ENCODE peak calls at places on chromosomes 4 and X, in six cellular contexts. W is stomach, M is transverse colon, H is HepG2, V is upper lobe of left lung, R is sigmoid colon. O is an unnamed sample.
A peak's percentile ranks its signal among the peaks of the same experiment; 100 is the strongest.

GRCh38 chr4:173910911-173911310 is 372.6 kb downstream of the FBXO8 start:
- DNase-seq in W (no peak), M (no peak), H (no peak), V (peak; percentile 22), R (no peak), O (no peak)

GRCh38 chr4:153573881-153574807 is 108.0 kb downstream of the TMEM131L start:
- DNase-seq in W (peak; percentile 67), M (peak; percentile 69), H (peak; percentile 63), V (peak; percentile 67), R (peak; percentile 84), O (peak; percentile 41)

GRCh38 chr4:55278316-55278715 is 67.7 kb upstream of the SRD5A3 start:
- DNase-seq in W (no peak), M (no peak), H (no peak), V (no peak), R (no peak), O (no peak)

GRCh38 chr4:55592014-55592413 is at the start of gene PDCL2:
- DNase-seq in W (no peak), M (no peak), H (no peak), V (no peak), R (no peak), O (peak; percentile 17)

GRCh38 chrX:1836683-1837082 is 221.8 kb downstream of the ASMT start:
- DNase-seq in W (no peak), M (no peak), H (no peak), V (no peak), R (no peak), O (no peak)

GRCh38 chr4:71550220-71551190 is 211.7 kb downstream of the SLC4A4 start:
- DNase-seq in W (no peak), M (peak; percentile 13), H (no peak), V (peak; percentile 21), R (no peak), O (no peak)

GRCh38 chrX:11351375-11352295 is 58.4 kb downstream of the AMELX start:
- DNase-seq in W (peak; percentile 40), M (peak; percentile 53), H (no peak), V (peak; percentile 23), R (peak; percentile 93), O (peak; percentile 44)

GRCh38 chr4:84503495-84504437 is 4.7 kb upstream of the NKX6-1 start:
- DNase-seq in W (no peak), M (no peak), H (peak; percentile 46), V (no peak), R (no peak), O (no peak)

GRCh38 chr4:159504634-159505033 is 401.8 kb downstream of the RAPGEF2 start:
- DNase-seq in W (no peak), M (no peak), H (no peak), V (peak; percentile 50), R (no peak), O (no peak)

GRCh38 chr4:86264269-86264668 is 95.6 kb downstream of the MAPK10 start:
- DNase-seq in W (no peak), M (no peak), H (no peak), V (no peak), R (no peak), O (no peak)

GRCh38 chrX:13652256-13653021 is 502 bp upstream of the TCEANC start:
- DNase-seq in W (no peak), M (no peak), H (no peak), V (no peak), R (no peak), O (no peak)

GRCh38 chr4:21757281-21757680 is 191.3 kb downstream of the KCNIP4 start:
- DNase-seq in W (no peak), M (no peak), H (no peak), V (no peak), R (no peak), O (no peak)

GRCh38 chr4:129254526-129254925 is 158.6 kb downstream of the C4orf33 start:
- DNase-seq in W (no peak), M (no peak), H (no peak), V (no peak), R (no peak), O (no peak)

GRCh38 chr4:107801766-107802211 is 22.9 kb upstream of the SGMS2 start:
- DNase-seq in W (no peak), M (no peak), H (no peak), V (peak; percentile 67), R (no peak), O (no peak)

GRCh38 chrX:31287861-31288260 is 216.0 kb upstream of the FTHL17 start:
- DNase-seq in W (no peak), M (no peak), H (no peak), V (no peak), R (no peak), O (no peak)

GRCh38 chr4:182876427-182876826 is 40.8 kb downstream of the DCTD start:
- DNase-seq in W (no peak), M (no peak), H (no peak), V (no peak), R (peak; percentile 33), O (no peak)

GRCh38 chr4:118941799-118942198 is 53.1 kb downstream of the SYNPO2 start:
- DNase-seq in W (no peak), M (no peak), H (no peak), V (no peak), R (peak; percentile 56), O (peak; percentile 23)

GRCh38 chrX:19628006-19628575 is 112.8 kb upstream of the MAP3K15 start:
- DNase-seq in W (no peak), M (peak; percentile 39), H (no peak), V (no peak), R (no peak), O (no peak)

GRCh38 chr4:42497142-42497541 is 99.9 kb downstream of the SHISA3 start:
- DNase-seq in W (no peak), M (no peak), H (no peak), V (no peak), R (no peak), O (no peak)

GRCh38 chrX:110851780-110852179 is 56.2 kb upstream of the CHRDL1 start:
- DNase-seq in W (peak; percentile 46), M (no peak), H (no peak), V (no peak), R (no peak), O (no peak)

GRCh38 chr4:16591867-16592266 is 306.6 kb downstream of the LDB2 start:
- DNase-seq in W (no peak), M (no peak), H (no peak), V (no peak), R (no peak), O (peak; percentile 88)

GRCh38 chr4:56701644-56702043 is 20.5 kb upstream of the HOPX start:
- DNase-seq in W (no peak), M (no peak), H (no peak), V (no peak), R (no peak), O (no peak)

GRCh38 chr4:168880811-168881595 is 129.1 kb downstream of the CBR4 start:
- DNase-seq in W (no peak), M (no peak), H (peak; percentile 49), V (peak; percentile 48), R (no peak), O (no peak)

GRCh38 chrX:41922694-41923171 is 621 bp downstream of the CASK start:
- DNase-seq in W (no peak), M (peak; percentile 21), H (no peak), V (peak; percentile 27), R (no peak), O (peak; percentile 28)

GRCh38 chrX:125203737-125204578 is 115.7 kb upstream of the TEX13C start:
- DNase-seq in W (no peak), M (no peak), H (no peak), V (no peak), R (no peak), O (no peak)

GRCh38 chrX:76014321-76014720 is 158.5 kb upstream of the PBDC1 start:
- DNase-seq in W (no peak), M (no peak), H (no peak), V (no peak), R (no peak), O (no peak)

GRCh38 chr4:146340798-146341197 is 126.5 kb downstream of the REELD1 start:
- DNase-seq in W (no peak), M (no peak), H (no peak), V (no peak), R (no peak), O (no peak)

GRCh38 chrX:107561468-107562215 is 66.7 kb upstream of the PRPS1 start:
- DNase-seq in W (no peak), M (no peak), H (no peak), V (no peak), R (no peak), O (no peak)

DNA sequence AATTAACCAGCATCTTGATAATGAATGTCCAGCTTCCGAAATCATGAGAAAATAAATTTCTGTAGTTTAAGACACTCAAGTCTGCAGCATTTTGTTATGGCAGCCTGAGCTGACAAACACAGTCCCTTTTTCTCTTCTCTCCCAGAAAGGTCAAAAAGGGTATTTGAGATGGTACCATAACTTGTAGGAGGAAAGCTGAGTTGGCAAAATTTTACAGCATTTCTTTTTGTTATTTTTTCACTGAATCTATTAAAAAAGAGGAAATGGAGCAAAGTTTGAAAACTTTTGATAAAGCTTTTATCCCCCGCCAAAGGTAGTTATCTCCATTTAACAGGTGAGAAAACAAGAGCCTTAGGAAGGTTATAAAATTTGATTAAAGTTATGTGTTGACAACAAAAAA is 367.6 kb upstream of the TECRL start:
- DNase-seq in W (no peak), M (no peak), H (no peak), V (no peak), R (no peak), O (no peak)
- H3K4me1 ChIP-seq in W (no peaks in the 10 kb centered on the region), M (no peaks in the 10 kb centered on the region), H (no peaks in the 10 kb centered on the region), V (no peaks in the 10 kb centered on the region), R (no peaks in the 10 kb centered on the region), O (no peaks in the 10 kb centered on the region)

DNA sequence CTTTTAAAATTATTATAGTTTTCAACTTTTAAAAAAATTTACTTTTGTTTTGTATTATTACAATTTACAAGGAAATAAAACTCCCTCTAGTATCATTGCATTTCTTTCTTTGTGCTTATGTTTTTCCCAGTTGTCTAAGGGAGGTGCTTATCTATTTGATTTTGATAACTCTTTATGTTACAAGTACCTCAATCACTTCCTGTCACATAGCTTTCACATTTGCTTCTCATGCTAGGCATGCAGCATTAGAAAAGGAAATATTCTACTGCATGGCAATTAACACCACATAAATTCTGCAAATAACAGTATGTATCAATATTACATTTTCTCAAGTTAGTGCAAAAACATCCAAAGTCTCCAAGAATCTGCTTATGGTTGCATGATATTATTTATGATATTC is 180.3 kb upstream of the HS3ST1 start:
- DNase-seq in W (no peak), M (no peak), H (no peak), V (no peak), R (no peak), O (no peak)
- H3K9me3 ChIP-seq in W (no peaks in the 10 kb centered on the region), M (no peaks in the 10 kb centered on the region), H (peaks cover 41% of the 10 kb centered on the region), V (no peaks in the 10 kb centered on the region), R (no peaks in the 10 kb centered on the region), O (no peaks in the 10 kb centered on the region)

GRCh38 chr4:132180020-132180427 is 969.1 kb upstream of the PCDH10 start:
- DNase-seq in W (no peak), M (no peak), H (no peak), V (no peak), R (no peak), O (no peak)
- TF ChIP-seq EP300 in W (no peak), M (no peak), H (no peak), V (no peak), R (no peak), O (no peak)

DNA sequence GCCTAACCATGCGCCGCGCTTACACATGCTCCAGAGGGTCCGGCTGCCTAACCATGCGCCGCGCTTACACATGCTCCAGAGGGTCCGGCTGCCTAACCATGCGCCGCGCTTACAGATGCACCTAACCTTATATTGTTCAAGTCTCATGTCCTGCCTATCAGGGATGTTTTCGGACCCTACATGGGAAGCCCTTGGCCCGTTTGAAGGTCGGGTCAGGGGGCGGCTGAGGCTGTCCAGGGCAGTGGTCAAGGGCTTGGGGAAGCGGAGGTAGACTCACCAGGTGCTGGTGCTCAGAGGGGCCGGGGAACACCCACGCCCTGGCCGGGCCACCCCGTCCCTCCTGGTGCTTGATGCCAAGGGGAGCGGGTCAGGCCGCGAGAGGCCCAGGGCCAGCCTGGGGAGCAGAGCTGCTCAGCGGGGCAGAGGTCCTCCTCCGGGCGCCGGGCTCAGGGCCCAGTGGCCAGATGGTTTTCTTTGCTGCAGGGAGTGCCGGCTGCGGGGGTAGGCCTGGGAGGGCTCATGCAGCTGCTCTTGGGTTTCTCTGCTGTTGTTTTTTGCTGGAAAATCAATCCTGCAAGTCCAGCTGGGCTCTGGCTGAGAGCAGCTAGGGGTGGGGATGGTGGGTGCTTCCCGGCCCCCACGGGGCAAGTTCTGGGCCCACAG is 35.4 kb upstream of the SPON2 start:
- DNase-seq in W (peak; percentile 66), M (peak; percentile 58), H (no peak), V (peak; percentile 28), R (peak; percentile 90), O (peak; percentile 81)
- H3K4me1 ChIP-seq in W (peaks cover 95% of the 10 kb centered on the region), M (peaks cover 46% of the 10 kb centered on the region), H (peaks cover 45% of the 10 kb centered on the region), V (peaks cover 75% of the 10 kb centered on the region), R (no peaks in the 10 kb centered on the region), O (peaks cover 38% of the 10 kb centered on the region)

O was measured in ovary.